ENCODE peak calls at places on chromosomes 12 and 14, in ten cellular contexts. U is T-helper 9 cell; A is activated T-helper 9 cell treated with anti-CD3 and anti-CD28 coated beads, Interleukin-2, amount 50 U/mL, for 16 hours; R is ACHN; H is NCI-H2081; G is SK-N-DZ; V is left lobe of liver; X is stimulated activated CD4-positive, alpha-beta T cell treated with anti-CD3 and anti-CD28 coated beads, Interleukin-2, amount 100 ng/mL, for 48 hours; N is A549; F is T-helper 2 cell. W is an unnamed sample.

GRCh38 chr12:10528150-10528953 is 22.7 kb downstream of the EIF2S3B start:
- DNase-seq in A (no peak), H (no peak), R (no peak), X (no peak), F (no peak), G (no peak), U (no peak), V (no peak), N (no peak), W (no peak)

GRCh38 chr12:54475542-54475941 is 2.1 kb upstream of the GTSF1 start:
- DNase-seq in F (no peak), G (no peak), N (no peak), H (no peak), V (no peak), U (no peak), R (no peak), X (no peak), A (no peak), W (no peak)

GRCh38 chr12:53268637-53269562 is 801 bp downstream of the ESPL1 start:
- DNase-seq in F (no peak), N (no peak), U (no peak), X (no peak), A (no peak), G (no peak), H (no peak), R (peak; percentile 19), V (no peak), W (no peak)

GRCh38 chr12:2772370-2772769 is 22.4 kb upstream of the FKBP4 start:
- DNase-seq in A (no peak), G (no peak), N (no peak), U (no peak), R (no peak), F (no peak), X (no peak), H (no peak), V (no peak), W (no peak)

GRCh38 chr12:122094735-122095561 is 16.4 kb downstream of the MLXIP start:
- DNase-seq in G (peak; percentile 70), F (no peak), R (peak; percentile 37), U (no peak), N (no peak), A (no peak), V (no peak), H (no peak), X (no peak), W (no peak)

GRCh38 chr14:83172363-83172762 is 1638.7 kb upstream of the SEL1L start:
- DNase-seq in V (no peak), N (no peak), H (no peak), X (no peak), F (no peak), A (no peak), G (no peak), U (no peak), R (no peak), W (no peak)

GRCh38 chr14:84202486-84202885 is 1327.5 kb upstream of the FLRT2 start:
- DNase-seq in A (no peak), N (no peak), R (no peak), V (no peak), H (no peak), F (no peak), U (no peak), G (no peak), X (no peak), W (no peak)

GRCh38 chr14:95460647-95461478 is 55.6 kb downstream of the SYNE3 start:
- DNase-seq in H (peak; percentile 95), U (no peak), X (no peak), F (no peak), G (no peak), V (no peak), R (peak; percentile 73), N (peak; percentile 61), A (no peak), W (no peak)

GRCh38 chr14:74836251-74836957 is 39.5 kb downstream of the PROX2 start:
- DNase-seq in G (no peak), R (no peak), F (no peak), U (no peak), X (no peak), H (no peak), N (no peak), V (no peak), A (no peak), W (no peak)

GRCh38 chr12:117963836-117964235 is 5.0 kb downstream of the KSR2 start:
- DNase-seq in U (no peak), G (no peak), N (no peak), V (no peak), F (no peak), A (no peak), R (no peak), X (no peak), H (no peak), W (no peak)

GRCh38 chr14:90624228-90624627 is 192.0 kb downstream of the TTC7B start:
- DNase-seq in H (no peak), U (no peak), G (no peak), N (no peak), V (no peak), F (no peak), X (no peak), A (no peak), R (peak; percentile 66), W (no peak)

GRCh38 chr12:6790496-6791150 is 1.3 kb downstream of the CD4 start:
- DNase-seq in N (no peak), H (no peak), A (no peak), R (no peak), U (peak; percentile 38), X (no peak), F (peak; percentile 35), V (no peak), G (no peak), W (no peak)

GRCh38 chr12:124412646-124413015 is 117.7 kb downstream of the RFLNA start:
- DNase-seq in N (no peak), G (no peak), X (no peak), V (no peak), H (no peak), U (no peak), F (no peak), R (no peak), A (no peak), W (no peak)

GRCh38 chr12:91636721-91637120 is 454.1 kb upstream of the DCN start:
- DNase-seq in H (no peak), N (no peak), X (no peak), A (no peak), V (no peak), G (no peak), R (no peak), U (no peak), F (no peak), W (no peak)

GRCh38 chr14:79802096-79802495 is 409.2 kb downstream of the DIO2 start:
- DNase-seq in A (no peak), G (no peak), U (no peak), F (no peak), N (no peak), V (no peak), R (no peak), H (no peak), X (no peak), W (no peak)

GRCh38 chr12:89363084-89363483 is 10.8 kb upstream of the DUSP6 start:
- DNase-seq in U (no peak), A (no peak), N (no peak), R (no peak), H (no peak), X (no peak), V (no peak), F (no peak), G (no peak), W (no peak)

GRCh38 chr14:64880382-64881121 is 845 bp upstream of the SPTB start:
- DNase-seq in U (peak; percentile 46), V (peak; percentile 58), X (peak; percentile 52), A (peak; percentile 40), R (peak; percentile 26), N (peak; percentile 73), F (peak; percentile 44), H (peak; percentile 45), G (no peak), W (peak; percentile 77)

GRCh38 chr14:31897581-31898186 is 179.4 kb upstream of the ARHGAP5 start:
- DNase-seq in F (no peak), A (no peak), N (no peak), G (no peak), V (no peak), H (no peak), U (no peak), R (no peak), X (no peak), W (no peak)

GRCh38 chr12:46110220-46110700 is 119.9 kb upstream of the SCAF11 start:
- DNase-seq in R (no peak), H (peak; percentile 16), A (no peak), U (no peak), F (no peak), G (no peak), N (no peak), X (no peak), V (peak; percentile 78), W (no peak)

GRCh38 chr12:130427381-130427887 is 89.7 kb downstream of the PIWIL1 start:
- DNase-seq in X (no peak), N (no peak), G (no peak), F (no peak), H (no peak), R (no peak), A (no peak), V (peak; percentile 21), U (no peak), W (no peak)

GRCh38 chr12:65881348-65881961 is 57.2 kb downstream of the HMGA2 start:
- DNase-seq in U (no peak), A (no peak), X (no peak), H (no peak), R (no peak), N (no peak), F (no peak), V (no peak), G (no peak), W (no peak)

GRCh38 chr14:44417809-44418208 is 89.3 kb downstream of the FSCB start:
- DNase-seq in X (no peak), V (no peak), N (no peak), F (no peak), A (no peak), U (no peak), R (no peak), G (no peak), H (no peak), W (no peak)

W was measured in HEK293T.